ENCODE peak calls at places on chromosome 9, in nine cellular contexts. Z, N, R, Y, L, X, D, M and W are unnamed samples.

GRCh38 chr9:124180557-124180956 is 77.2 kb upstream of the NEK6 start:
- DNase-seq in Z (peak), N (no peak), R (no peak), Y (no peak), L (peak), X (peak), D (peak), M (peak), W (no peak)

GRCh38 chr9:135885100-135885853 is 22.1 kb downstream of the CAMSAP1 start:
- DNase-seq in Z (no peak), N (no peak), R (no peak), Y (no peak), L (no peak), X (no peak), D (peak), M (peak), W (no peak)

GRCh38 chr9:105679406-105680022 is 14.8 kb upstream of the TMEM38B start:
- DNase-seq in Z (no peak), N (no peak), R (no peak), Y (no peak), L (no peak), X (peak), D (no peak), M (no peak), W (no peak)

GRCh38 chr9:28056466-28056865 is 483.2 kb upstream of the C9orf72 start:
- DNase-seq in Z (no peak), N (no peak), R (no peak), Y (no peak), L (no peak), X (no peak), D (no peak), M (no peak), W (no peak)

GRCh38 chr9:135402739-135403695 is 76.6 kb upstream of the PPP1R26 start:
- DNase-seq in Z (no peak), N (no peak), R (no peak), Y (no peak), L (no peak), X (no peak), D (no peak), M (no peak), W (no peak)

GRCh38 chr9:109232449-109232848 is 65.4 kb upstream of the FRRS1L start:
- DNase-seq in Z (peak), N (no peak), R (no peak), Y (no peak), L (peak), X (no peak), D (peak), M (peak), W (no peak)

GRCh38 chr9:71793386-71794105 is 25.2 kb upstream of the CEMIP2 start:
- DNase-seq in Z (peak), N (no peak), R (no peak), Y (no peak), L (no peak), X (no peak), D (peak), M (peak), W (no peak)

GRCh38 chr9:114389612-114390368 is 2.0 kb upstream of the AKNA start:
- DNase-seq in Z (no peak), N (peak), R (peak), Y (no peak), L (no peak), X (no peak), D (no peak), M (no peak), W (no peak)

GRCh38 chr9:34554211-34555001 is 31.6 kb upstream of the ENHO start:
- DNase-seq in Z (no peak), N (no peak), R (no peak), Y (no peak), L (no peak), X (no peak), D (peak), M (no peak), W (no peak)

GRCh38 chr9:8188720-8189407 is 389.3 kb upstream of the DMAC1 start:
- DNase-seq in Z (no peak), N (no peak), R (no peak), Y (no peak), L (peak), X (no peak), D (no peak), M (no peak), W (no peak)

GRCh38 chr9:105138306-105138801 is 106.1 kb upstream of the SLC44A1 start:
- DNase-seq in Z (peak), N (no peak), R (no peak), Y (no peak), L (no peak), X (no peak), D (no peak), M (no peak), W (no peak)

GRCh38 chr9:89319015-89319905 is 960 bp downstream of the SECISBP2 start:
- DNase-seq in Z (no peak), N (no peak), R (no peak), Y (no peak), L (no peak), X (no peak), D (peak), M (no peak), W (no peak)

GRCh38 chr9:111253742-111254437 is 76.1 kb downstream of the OR2K2 start:
- DNase-seq in Z (no peak), N (no peak), R (no peak), Y (no peak), L (no peak), X (no peak), D (no peak), M (no peak), W (no peak)

GRCh38 chr9:124220551-124221451 is 36.9 kb upstream of the NEK6 start:
- DNase-seq in Z (peak), N (no peak), R (no peak), Y (peak), L (no peak), X (peak), D (peak), M (peak), W (no peak)

GRCh38 chr9:127567898-127568617 is 44.0 kb upstream of the STXBP1 start:
- DNase-seq in Z (no peak), N (no peak), R (peak), Y (no peak), L (no peak), X (no peak), D (peak), M (no peak), W (no peak)

GRCh38 chr9:70479880-70480291 is 65.4 kb upstream of the KLF9 start:
- DNase-seq in Z (peak), N (no peak), R (no peak), Y (no peak), L (peak), X (peak), D (peak), M (peak), W (no peak)

GRCh38 chr9:110606179-110606578 is 26.6 kb upstream of the SVEP1 start:
- DNase-seq in Z (no peak), N (no peak), R (no peak), Y (no peak), L (no peak), X (no peak), D (peak), M (peak), W (no peak)

GRCh38 chr9:126672634-126673284 is 59.0 kb downstream of the LMX1B start:
- DNase-seq in Z (no peak), N (no peak), R (no peak), Y (no peak), L (no peak), X (no peak), D (no peak), M (no peak), W (no peak)

GRCh38 chr9:33719581-33720374 is 75.6 kb upstream of the PRSS3 start:
- DNase-seq in Z (no peak), N (peak), R (no peak), Y (peak), L (no peak), X (peak), D (peak), M (no peak), W (no peak)

GRCh38 chr9:82382887-82383616 is 394.5 kb downstream of the SPATA31D1 start:
- DNase-seq in Z (no peak), N (peak), R (no peak), Y (no peak), L (no peak), X (no peak), D (no peak), M (no peak), W (no peak)

GRCh38 chr9:128420060-128420650 is 502 bp upstream of the CERCAM start:
- DNase-seq in Z (peak), N (peak), R (peak), Y (peak), L (no peak), X (peak), D (peak), M (peak), W (peak)

GRCh38 chr9:106622148-106622547 is 240.8 kb upstream of the ZNF462 start:
- DNase-seq in Z (no peak), N (no peak), R (no peak), Y (no peak), L (no peak), X (no peak), D (no peak), M (no peak), W (no peak)

GRCh38 chr9:13491493-13492424 is 212.3 kb upstream of the MPDZ start:
- DNase-seq in Z (no peak), N (no peak), R (no peak), Y (no peak), L (no peak), X (no peak), D (no peak), M (no peak), W (no peak)

GRCh38 chr9:131679261-131680020 is 60.4 kb downstream of the RAPGEF1 start:
- DNase-seq in Z (no peak), N (no peak), R (no peak), Y (no peak), L (no peak), X (no peak), D (peak), M (no peak), W (no peak)
- H3K4me3 ChIP-seq in Z (no peak), N (no peak), R (no peak), Y (no peak), L (no peak), X (no peak), D (no peak), M (no peak), W (no peak)

GRCh38 chr9:35945341-35946018 is 12.5 kb downstream of the OR2S2 start:
- DNase-seq in Z (peak), N (peak), R (peak), Y (peak), L (peak), X (peak), D (peak), M (peak), W (peak)
- H3K4me3 ChIP-seq in Z (no peak), N (no peak), R (no peak), Y (peak), L (no peak), X (no peak), D (peak), M (no peak), W (no peak)

DNA sequence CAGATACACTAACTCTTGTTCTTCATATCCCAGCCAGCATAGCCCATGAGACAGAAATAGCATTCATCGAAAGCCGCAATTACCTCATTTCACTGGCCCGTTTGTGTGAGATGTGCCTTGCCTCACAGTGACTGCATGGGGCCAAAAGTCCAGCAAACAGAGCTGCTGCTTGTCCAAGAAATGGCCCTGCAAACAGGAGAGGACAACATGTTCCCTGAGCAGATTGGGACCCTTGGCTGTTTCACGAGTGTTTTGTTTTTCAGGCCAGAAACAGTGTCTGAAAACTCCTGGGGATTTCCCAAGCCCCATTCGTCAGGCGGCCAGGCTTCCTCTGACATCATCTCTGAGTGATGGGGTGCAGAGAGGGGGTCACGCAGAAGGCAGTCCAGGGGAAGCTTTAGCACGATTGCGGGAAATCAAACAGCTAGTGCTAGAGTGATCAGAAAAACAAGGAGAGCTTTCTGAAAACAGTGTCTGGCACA is 503.6 kb upstream of the PAPPA start:
- DNase-seq in Z (peak), N (no peak), R (no peak), Y (no peak), L (peak), X (peak), D (peak), M (peak), W (no peak)
- H3K4me3 ChIP-seq in Z (no peak), N (no peak), R (no peak), Y (no peak), L (no peak), X (no peak), D (no peak), M (no peak), W (no peak)

DNA sequence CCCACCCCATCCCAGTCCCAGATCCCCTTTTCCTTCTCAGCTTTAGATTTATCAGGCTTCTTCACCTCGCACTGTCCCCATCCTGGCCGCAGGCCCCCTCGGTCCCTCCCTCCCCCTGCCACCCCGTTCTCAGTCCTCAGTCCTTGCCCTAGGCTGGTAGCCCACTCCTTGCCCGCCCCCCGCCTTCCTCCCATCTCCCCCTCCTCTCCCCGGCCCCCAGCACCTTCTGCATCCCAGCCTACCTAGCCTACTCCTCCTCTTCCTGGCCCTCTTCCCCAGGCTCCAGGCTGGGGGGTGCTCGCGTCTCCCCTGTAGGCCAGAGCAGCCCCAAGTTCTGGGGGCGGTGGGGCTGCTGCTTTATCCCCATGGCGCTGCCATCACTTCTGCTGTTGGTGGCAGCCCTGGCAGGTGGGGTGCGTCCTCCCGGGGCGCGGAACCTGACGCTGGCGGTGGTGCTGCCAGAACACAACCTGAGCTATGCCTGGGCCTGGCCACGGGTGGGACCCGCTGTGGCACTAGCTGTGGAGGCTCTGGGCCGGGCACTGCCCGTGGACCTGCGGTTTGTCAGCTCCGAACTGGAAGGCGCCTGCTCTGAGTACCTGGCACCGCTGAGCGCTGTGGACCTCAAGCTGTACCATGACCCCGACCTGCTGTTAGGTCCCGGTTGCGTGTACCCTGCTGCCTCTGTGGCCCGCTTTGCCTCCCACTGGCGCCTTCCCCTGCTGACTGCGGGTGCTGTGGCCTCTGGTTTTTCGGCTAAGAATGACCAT is 838 bp downstream of the NPR2 start:
- DNase-seq in Z (no peak), N (no peak), R (no peak), Y (no peak), L (no peak), X (no peak), D (peak), M (no peak), W (no peak)
- H3K4me3 ChIP-seq in Z (peak), N (no peak), R (no peak), Y (no peak), L (peak), X (no peak), D (peak), M (peak), W (no peak)

DNA sequence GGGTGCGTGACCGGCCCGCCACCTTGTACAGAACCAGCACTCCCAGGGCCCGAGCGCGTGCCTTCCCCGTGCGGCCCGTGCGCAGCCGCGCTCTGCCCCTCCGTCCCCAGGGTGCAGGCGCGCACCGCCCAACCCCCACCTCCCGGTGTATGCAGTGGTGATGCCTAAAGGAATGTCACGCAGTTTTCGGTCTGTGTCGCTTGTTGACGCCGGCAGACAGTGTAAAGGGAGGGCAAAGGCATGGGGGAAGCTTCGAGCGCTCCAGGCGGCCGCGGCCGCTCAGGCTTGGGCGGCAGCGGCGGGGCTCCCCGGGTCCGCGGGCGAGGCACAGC is 1.3 kb downstream of the LRRC26 start:
- DNase-seq in Z (no peak), N (peak), R (no peak), Y (no peak), L (no peak), X (no peak), D (peak), M (no peak), W (no peak)
- H3K4me3 ChIP-seq in Z (no peak), N (peak), R (no peak), Y (peak), L (peak), X (peak), D (peak), M (peak), W (peak)

GRCh38 chr9:79574716-79575242 is 3.0 kb downstream of the TLE4 start:
- DNase-seq in Z (peak), N (no peak), R (no peak), Y (no peak), L (no peak), X (no peak), D (peak), M (peak), W (no peak)
- H3K4me3 ChIP-seq in Z (peak), N (no peak), R (no peak), Y (no peak), L (peak), X (no peak), D (peak), M (no peak), W (no peak)

DNA sequence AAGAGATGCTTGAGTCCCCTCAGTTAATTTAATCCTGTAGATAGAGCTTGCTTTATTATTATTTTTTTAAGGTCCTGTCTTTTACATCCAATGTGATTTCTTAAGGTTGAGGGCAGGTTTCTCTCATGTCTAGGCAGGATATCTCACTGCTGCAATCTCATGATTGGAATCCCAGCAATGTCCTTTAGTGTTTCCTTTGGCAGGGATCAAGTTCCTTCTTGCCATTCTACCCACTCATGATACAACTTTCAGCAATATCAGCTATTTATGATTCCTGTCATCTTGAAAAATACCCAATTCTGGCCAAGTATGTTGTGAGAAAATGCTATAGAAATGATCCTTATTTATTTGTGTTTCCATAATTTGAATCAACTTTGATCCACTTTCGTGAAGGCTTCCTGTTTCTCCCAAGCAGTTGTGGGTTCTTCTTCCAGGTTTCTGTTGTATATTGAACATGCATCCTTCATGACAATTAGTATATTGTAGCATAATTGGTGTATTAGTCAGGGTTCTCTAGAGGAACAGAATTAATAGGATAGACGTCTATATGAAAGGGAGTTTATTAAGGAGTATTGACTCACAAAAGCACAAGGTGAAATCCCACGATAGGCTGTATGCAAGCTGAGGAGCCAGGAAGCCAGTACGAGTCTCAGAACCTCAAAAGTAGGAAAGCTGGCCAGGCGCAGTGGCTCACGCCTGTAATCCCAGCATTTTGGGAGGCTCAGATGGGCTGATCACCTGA is 18.4 kb upstream of the VPS13A start:
- DNase-seq in Z (peak), N (no peak), R (no peak), Y (no peak), L (peak), X (no peak), D (peak), M (peak), W (no peak)
- H3K4me3 ChIP-seq in Z (no peak), N (no peak), R (no peak), Y (no peak), L (no peak), X (no peak), D (no peak), M (no peak), W (no peak)

GRCh38 chr9:35813434-35814105 is 1.3 kb downstream of the HINT2 start:
- DNase-seq in Z (peak), N (peak), R (no peak), Y (peak), L (no peak), X (peak), D (peak), M (peak), W (no peak)
- H3K4me3 ChIP-seq in Z (no peak), N (peak), R (peak), Y (peak), L (no peak), X (no peak), D (peak), M (no peak), W (peak)

DNA sequence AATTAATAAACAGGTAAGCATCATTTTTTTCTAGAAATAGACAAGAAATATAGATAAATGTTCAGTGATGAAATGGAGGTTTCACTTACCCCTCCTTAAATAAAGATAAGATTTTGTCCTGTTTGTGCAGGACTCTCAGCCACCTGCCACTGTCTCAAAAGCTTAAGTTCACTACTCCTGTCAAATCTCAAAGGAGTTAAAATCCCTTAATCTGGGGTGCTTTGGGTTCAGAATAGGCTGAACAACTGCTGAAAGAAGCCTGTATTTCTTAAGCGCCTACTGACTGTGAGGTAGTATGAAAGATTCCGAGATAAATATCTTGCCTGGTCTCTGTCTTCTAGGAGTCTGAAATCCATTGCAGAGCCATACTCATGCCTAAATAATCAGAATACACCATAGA is 3.7 kb upstream of the BRINP1 start:
- DNase-seq in Z (no peak), N (no peak), R (no peak), Y (no peak), L (no peak), X (no peak), D (no peak), M (no peak), W (no peak)
- H3K4me3 ChIP-seq in Z (no peak), N (no peak), R (no peak), Y (no peak), L (no peak), X (no peak), D (no peak), M (no peak), W (no peak)

GRCh38 chr9:137589441-137590122 is 730 bp downstream of the ZMYND19 start:
- DNase-seq in Z (no peak), N (peak), R (no peak), Y (no peak), L (no peak), X (peak), D (peak), M (no peak), W (no peak)

GRCh38 chr9:137588311-137588710 is 2.0 kb downstream of the ZMYND19 start:
- DNase-seq in Z (no peak), N (no peak), R (no peak), Y (no peak), L (no peak), X (no peak), D (no peak), M (no peak), W (no peak)

GRCh38 chr9:137588891-137589290 is 1.4 kb downstream of the ZMYND19 start:
- DNase-seq in Z (no peak), N (no peak), R (no peak), Y (no peak), L (no peak), X (no peak), D (peak), M (no peak), W (no peak)

GRCh38 chr9:137590469-137591383 is at the start of gene ZMYND19:
- DNase-seq in Z (peak), N (peak), R (peak), Y (peak), L (peak), X (peak), D (peak), M (peak), W (peak)

DNA sequence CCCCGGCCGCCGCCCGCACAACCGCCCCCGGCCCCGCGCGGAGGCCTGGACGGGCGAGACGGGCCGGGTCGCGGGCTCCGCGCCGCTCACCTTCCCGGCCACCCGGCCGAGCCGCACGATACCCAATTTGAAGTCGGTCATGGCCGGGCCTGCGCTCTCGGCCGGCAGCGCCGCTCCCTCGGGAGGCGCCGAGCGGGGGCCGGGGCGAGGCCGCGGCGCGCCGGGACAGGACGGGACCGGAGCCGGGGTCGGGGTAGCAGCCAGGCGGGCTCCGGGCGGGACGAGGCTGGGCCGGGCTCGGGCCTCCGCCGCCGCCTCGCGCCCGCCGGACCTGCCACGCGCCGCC is 216 bp downstream of the ZMYND19 start:
- DNase-seq in Z (no peak), N (no peak), R (no peak), Y (no peak), L (no peak), X (no peak), D (no peak), M (no peak), W (no peak)
- H3K4me3 ChIP-seq in Z (peak), N (peak), R (no peak), Y (peak), L (peak), X (peak), D (peak), M (peak), W (peak)